ENCODE peak calls at places on chromosomes 5 and 9, in five cellular contexts. W is GM23338, F is MM.1S, G is psoas muscle, O is HCT116. V is an unnamed sample.

GRCh38 chr9:18184034-18184800 is 289.7 kb upstream of the ADAMTSL1 start:
- DNase-seq in O (no peak), F (no peak), W (no peak), G (no peak), V (no peak)

GRCh38 chr9:36036253-36036779 is 397 bp upstream of the RECK start:
- DNase-seq in W (no peak), O (no peak), F (no peak), G (no peak), V (no peak)

GRCh38 chr5:43711496-43711895 is 108.5 kb downstream of the NNT start:
- DNase-seq in G (no peak), F (no peak), W (no peak), O (peak), V (no peak)

GRCh38 chr5:78361226-78361993 is 993 bp downstream of the SCAMP1 start:
- DNase-seq in W (peak), O (no peak), G (peak), F (peak), V (no peak)

GRCh38 chr5:134133995-134134541 is 19.6 kb downstream of the TCF7 start:
- DNase-seq in W (no peak), O (no peak), G (no peak), F (no peak), V (peak)

GRCh38 chr5:117731445-117731844 is 1156.8 kb upstream of the SEMA6A start:
- DNase-seq in W (no peak), F (no peak), O (no peak), G (no peak), V (no peak)

GRCh38 chr5:143106175-143106574 is 297.3 kb downstream of the NR3C1 start:
- DNase-seq in W (peak), F (no peak), G (peak), O (no peak), V (no peak)

GRCh38 chr5:174083041-174083827 is 37.7 kb downstream of the NSG2 start:
- DNase-seq in W (no peak), G (no peak), O (no peak), F (no peak), V (no peak)

GRCh38 chr5:53303105-53303504 is 177.3 kb upstream of the FST start:
- DNase-seq in O (no peak), G (no peak), F (no peak), W (no peak), V (no peak)

GRCh38 chr5:180330810-180331646 is 22.1 kb downstream of the GFPT2 start:
- DNase-seq in G (peak), F (no peak), O (peak), W (no peak), V (no peak)

GRCh38 chr9:101677864-101678263 is 60.6 kb downstream of the GRIN3A start:
- DNase-seq in W (no peak), O (no peak), G (no peak), F (no peak), V (no peak)

GRCh38 chr5:116600876-116601275 is 26.3 kb upstream of the SEMA6A start:
- DNase-seq in W (no peak), F (no peak), G (no peak), O (no peak), V (no peak)

GRCh38 chr9:96150324-96151023 is 151.5 kb downstream of the HSD17B3 start:
- DNase-seq in W (no peak), F (peak), O (no peak), G (no peak), V (no peak)

GRCh38 chr5:178793156-178793555 is 62.7 kb upstream of the ZNF354A start:
- DNase-seq in W (peak), G (no peak), O (peak), F (no peak), V (no peak)

GRCh38 chr9:38162332-38162985 is 93.4 kb upstream of the SHB start:
- DNase-seq in W (no peak), O (no peak), F (no peak), G (no peak), V (no peak)

GRCh38 chr5:127820910-127821553 is 117.8 kb downstream of the CCDC192 start:
- DNase-seq in W (no peak), F (no peak), O (no peak), G (no peak), V (no peak)

GRCh38 chr5:172692981-172693380 is 51.9 kb downstream of the NEURL1B start:
- DNase-seq in O (no peak), G (no peak), W (no peak), F (no peak), V (no peak)

GRCh38 chr9:111926421-111926875 is 29.8 kb downstream of the UGCG start:
- DNase-seq in W (no peak), O (no peak), G (peak), F (peak), V (peak)

GRCh38 chr9:72703574-72703973 is 182.2 kb downstream of the TMC1 start:
- DNase-seq in O (no peak), F (peak), G (no peak), W (no peak), V (peak)

GRCh38 chr9:22052376-22052945 is 43.4 kb upstream of the CDKN2B start:
- DNase-seq in F (no peak), W (no peak), G (no peak), O (peak), V (no peak)

GRCh38 chr5:158519433-158520025 is 580.2 kb downstream of the EBF1 start:
- DNase-seq in O (no peak), W (no peak), G (no peak), F (no peak), V (no peak)

GRCh38 chr5:53642006-53642405 is 81.6 kb downstream of the NDUFS4 start:
- DNase-seq in O (no peak), G (no peak), F (no peak), W (no peak), V (no peak)

GRCh38 chr9:70868661-70869652 is 252.5 kb downstream of the TRPM3 start:
- DNase-seq in F (no peak), W (no peak), O (no peak), G (no peak), V (no peak)

GRCh38 chr5:13378073-13378472 is 566.4 kb downstream of the DNAH5 start:
- DNase-seq in O (no peak), F (no peak), W (no peak), G (no peak), V (no peak)

GRCh38 chr5:137254153-137254552 is 245.0 kb downstream of the SPOCK1 start:
- DNase-seq in O (no peak), W (no peak), G (no peak), F (no peak), V (no peak)

GRCh38 chr9:76379494-76379893 is 14.7 kb downstream of the RFK start:
- DNase-seq in O (no peak), W (no peak), F (no peak), G (no peak), V (no peak)

GRCh38 chr9:76373777-76374474 is 20.3 kb downstream of the RFK start:
- DNase-seq in W (no peak), G (no peak), O (no peak), F (no peak), V (no peak)

GRCh38 chr9:76374702-76375543 is 19.3 kb downstream of the RFK start:
- DNase-seq in O (no peak), G (peak), W (peak), F (no peak), V (peak)

GRCh38 chr9:76377791-76378190 is 16.4 kb downstream of the RFK start:
- DNase-seq in G (no peak), O (no peak), F (no peak), W (no peak), V (no peak)

GRCh38 chr9:76378367-76379073 is 15.7 kb downstream of the RFK start:
- DNase-seq in G (no peak), F (no peak), W (no peak), O (no peak), V (no peak)
- TF ChIP-seq CTCF in G (no peak), F (no peak), W (no peak), O (no peak), V (no peak)

DNA sequence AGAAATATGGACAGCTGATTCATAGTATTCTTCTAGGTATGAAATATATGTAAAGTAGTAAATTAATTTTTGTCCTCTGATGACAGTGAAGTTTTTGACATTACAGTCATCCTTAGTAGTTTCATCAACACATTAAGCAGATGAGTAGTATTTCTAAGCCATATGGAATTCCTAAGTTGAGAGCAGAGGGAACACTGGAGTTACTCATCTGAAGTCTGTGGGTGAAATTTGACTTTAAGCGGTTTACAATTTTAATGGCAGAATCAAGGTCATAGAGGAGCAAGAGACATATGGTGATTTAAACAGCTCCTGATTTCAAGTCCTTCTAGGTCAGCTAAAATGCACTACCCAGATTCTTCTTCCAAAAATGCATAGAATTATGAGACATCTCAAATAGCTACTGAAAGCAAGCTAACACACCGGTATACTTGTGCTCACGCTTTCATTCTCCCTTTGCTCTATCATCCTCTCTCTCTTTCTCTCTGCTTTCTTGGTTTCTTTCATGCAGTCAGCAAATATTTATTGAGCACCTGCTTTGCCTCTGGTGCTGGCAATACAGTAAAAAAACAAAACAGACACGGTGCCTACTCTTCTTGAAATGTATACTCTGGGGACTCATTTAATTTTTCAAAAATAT is 235.9 kb downstream of the FER start:
- DNase-seq in G (no peak), F (peak), O (no peak), W (no peak), V (no peak)
- H3K4me3 ChIP-seq in G (no peak), F (peak), O (no peak), W (no peak), V (no peak)

GRCh38 chr5:58922392-58923171 is 339.7 kb downstream of the RAB3C start:
- DNase-seq in G (peak), O (no peak), F (no peak), W (no peak), V (peak)
- TF ChIP-seq CTCF in G (no peak), O (no peak), F (no peak), W (no peak), V (no peak)

DNA sequence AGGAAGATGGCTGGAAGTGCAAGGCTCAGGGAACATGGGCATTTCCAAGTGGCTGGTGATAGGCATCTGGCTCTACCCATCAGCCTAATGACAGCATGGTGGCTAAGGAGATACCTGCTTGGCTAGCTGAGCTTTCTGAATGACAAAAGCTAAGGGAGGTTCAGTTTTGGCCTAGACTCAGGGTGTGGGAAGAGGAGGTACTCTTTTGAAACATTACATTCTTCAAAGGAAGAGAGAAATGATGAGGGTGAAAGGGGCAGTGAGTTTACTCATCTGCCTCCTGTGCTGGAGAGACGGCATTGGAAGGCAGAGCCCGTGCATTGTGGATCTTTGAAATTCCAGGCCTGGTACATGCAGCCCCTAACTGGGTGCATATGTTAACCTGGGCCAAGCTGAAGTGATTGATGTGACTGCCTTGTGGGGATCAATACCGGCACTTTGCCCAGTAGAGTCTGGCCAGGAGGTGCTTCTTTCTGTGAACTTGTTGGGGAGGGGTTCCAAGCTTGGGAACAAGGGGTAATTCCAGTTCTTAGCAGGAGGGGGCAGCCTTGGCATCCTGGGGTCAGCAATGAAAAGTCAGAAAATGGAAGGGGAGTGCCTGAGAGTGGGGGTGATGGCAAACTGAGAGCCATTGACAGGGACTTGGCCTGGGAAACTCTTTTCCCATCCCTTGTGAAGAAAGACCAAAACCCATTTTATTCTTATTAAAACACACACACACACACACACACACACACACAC is 108.6 kb downstream of the ACER2 start:
- DNase-seq in G (no peak), F (peak), O (no peak), W (peak), V (no peak)
- H3K4me3 ChIP-seq in G (no peak), F (no peak), O (no peak), W (no peak), V (no peak)

GRCh38 chr9:136724772-136725171 is 12.4 kb downstream of the DIPK1B start:
- DNase-seq in G (no peak), O (no peak), F (no peak), W (no peak), V (no peak)
- TF ChIP-seq CTCF in G (no peak), O (no peak), F (no peak), W (no peak), V (no peak)

GRCh38 chr9:83281306-83282255 is 218.6 kb upstream of the RASEF start:
- DNase-seq in W (no peak), O (no peak), F (no peak), G (peak), V (no peak)

GRCh38 chr9:83280790-83281189 is 217.8 kb upstream of the RASEF start:
- DNase-seq in W (no peak), G (no peak), O (no peak), F (no peak), V (no peak)

GRCh38 chr9:83284766-83285165 is 221.8 kb upstream of the RASEF start:
- DNase-seq in F (no peak), O (no peak), G (no peak), W (no peak), V (no peak)

GRCh38 chr9:83285836-83286235 is 222.9 kb upstream of the RASEF start:
- DNase-seq in O (no peak), F (no peak), G (no peak), W (no peak), V (no peak)

GRCh38 chr9:83283528-83283927 is 220.6 kb upstream of the RASEF start:
- DNase-seq in G (no peak), O (no peak), W (no peak), F (no peak), V (no peak)
- H3K4me3 ChIP-seq in G (no peak), O (no peak), W (no peak), F (no peak), V (no peak)

GRCh38 chr5:84450617-84451414 is 66.1 kb upstream of the EDIL3 start:
- DNase-seq in O (no peak), G (no peak), W (peak), F (peak), V (no peak)
- TF ChIP-seq CTCF in O (no peak), G (no peak), W (peak), F (peak), V (peak)

DNA sequence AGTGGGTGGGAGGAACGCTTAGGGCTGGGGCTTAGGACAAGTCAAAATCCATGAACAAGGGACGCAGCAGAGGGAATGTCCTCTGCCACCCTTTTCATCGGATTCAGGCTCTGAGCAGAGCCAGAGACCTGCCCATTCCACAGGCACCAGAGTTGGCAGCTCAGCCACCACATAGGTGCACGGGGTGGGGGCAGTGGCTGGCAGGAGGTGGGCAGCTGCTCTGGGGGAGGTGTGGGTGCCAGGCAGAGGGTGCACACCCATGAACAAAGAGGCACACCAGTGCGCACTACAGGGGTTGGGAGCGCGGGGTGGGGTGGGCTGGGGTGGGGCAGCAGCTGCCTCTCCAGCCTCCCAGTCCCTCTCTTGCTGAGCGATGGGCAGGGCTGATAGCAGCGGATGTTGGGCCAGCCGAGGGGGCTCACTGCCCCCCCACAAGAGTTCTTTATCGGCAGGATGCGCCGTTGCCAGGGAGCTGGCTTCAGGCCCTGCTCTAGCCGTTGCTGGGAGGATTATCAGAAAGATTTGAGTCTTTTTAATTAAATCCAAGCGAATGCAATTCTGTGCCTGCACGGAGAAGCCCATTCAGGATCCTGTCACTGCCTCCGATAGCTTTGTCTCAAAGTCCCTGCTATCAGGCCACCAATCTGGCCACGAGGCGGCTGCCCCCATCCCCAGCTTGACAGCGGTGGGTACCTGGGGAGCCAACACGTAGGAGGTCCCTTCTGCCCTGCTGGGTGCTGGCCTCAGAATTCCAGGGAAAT is 64.3 kb upstream of the LMX1B start:
- DNase-seq in F (no peak), O (no peak), G (no peak), W (no peak), V (no peak)
- H3K4me3 ChIP-seq in F (no peak), O (no peak), G (no peak), W (no peak), V (no peak)

GRCh38 chr5:23332650-23333251 is 174.7 kb upstream of the PRDM9 start:
- DNase-seq in G (no peak), W (peak), O (no peak), F (peak), V (no peak)
- TF ChIP-seq CTCF in G (no peak), W (peak), O (no peak), F (peak), V (no peak)

GRCh38 chr5:132963175-132964104 is at the start of gene AFF4:
- DNase-seq in F (peak), O (peak), W (peak), G (peak), V (peak)

GRCh38 chr5:132965120-132965519 is 1.7 kb upstream of the AFF4 start:
- DNase-seq in F (no peak), O (no peak), G (no peak), W (no peak), V (no peak)

GRCh38 chr5:132961887-132962286 is 1.5 kb downstream of the AFF4 start:
- DNase-seq in O (no peak), G (no peak), W (no peak), F (no peak), V (no peak)

DNA sequence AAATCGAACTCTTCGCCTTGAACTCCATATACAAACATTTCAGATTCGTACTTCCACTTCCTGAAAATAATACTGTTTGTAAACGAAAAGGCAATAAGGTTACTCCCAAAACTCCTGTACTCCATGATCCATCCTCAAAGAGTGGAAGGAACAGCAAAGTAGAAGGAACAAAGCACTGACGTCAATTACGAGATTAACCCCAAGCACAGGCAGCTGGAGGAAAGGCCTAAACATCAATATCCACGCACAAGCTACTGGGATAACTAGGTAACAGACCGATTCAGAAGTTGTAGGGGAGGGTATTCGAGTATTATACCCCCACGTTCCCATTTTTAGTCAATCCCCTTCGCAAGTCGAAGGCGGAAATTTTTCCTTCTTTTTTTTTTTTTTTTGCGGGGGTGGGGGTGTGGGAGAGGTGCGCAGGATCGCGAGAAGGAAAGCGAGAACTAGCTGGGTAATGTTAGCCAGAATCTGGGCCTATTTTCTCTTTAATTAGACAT is 955 bp downstream of the AFF4 start:
- DNase-seq in F (peak), O (peak), G (no peak), W (peak), V (no peak)
- H3K4me3 ChIP-seq in F (peak), O (peak), G (peak), W (peak), V (peak)